ENCODE peak calls at places on chromosomes 6 and 20, in eight cellular contexts. One of them, this sample, is unnamed.

GRCh38 chr20:23596856-23597255 is 8.9 kb downstream of the CST9 start:
- DNase-seq in HL-60: no peak
- DNase-seq in fibroblast of lung: no peak
- DNase-seq in colonic mucosa: no peak
- DNase-seq in ovary: no peak
- DNase-seq in CD8-positive, alpha-beta T cell: no peak
- DNase-seq in brain microvascular endothelial cell: peak
- DNase-seq in Panc1: no peak
- DNase-seq in this sample: no peak

GRCh38 chr6:32847795-32848194 is 3.9 kb upstream of the PSMB8 start:
- DNase-seq in HL-60: no peak
- DNase-seq in fibroblast of lung: no peak
- DNase-seq in colonic mucosa: no peak
- DNase-seq in ovary: no peak
- DNase-seq in CD8-positive, alpha-beta T cell: no peak
- DNase-seq in brain microvascular endothelial cell: no peak
- DNase-seq in Panc1: no peak
- DNase-seq in this sample: no peak

GRCh38 chr6:4948781-4949450 is 54.9 kb downstream of the RPP40 start:
- DNase-seq in HL-60: no peak
- DNase-seq in fibroblast of lung: no peak
- DNase-seq in colonic mucosa: no peak
- DNase-seq in ovary: no peak
- DNase-seq in CD8-positive, alpha-beta T cell: no peak
- DNase-seq in brain microvascular endothelial cell: no peak
- DNase-seq in Panc1: no peak
- DNase-seq in this sample: no peak

GRCh38 chr6:22651731-22652130 is 82.4 kb downstream of the HDGFL1 start:
- DNase-seq in HL-60: no peak
- DNase-seq in fibroblast of lung: no peak
- DNase-seq in colonic mucosa: no peak
- DNase-seq in ovary: no peak
- DNase-seq in CD8-positive, alpha-beta T cell: no peak
- DNase-seq in brain microvascular endothelial cell: no peak
- DNase-seq in Panc1: no peak
- DNase-seq in this sample: no peak

GRCh38 chr6:37373822-37374514 is 20.2 kb downstream of the RNF8 start:
- DNase-seq in HL-60: no peak
- DNase-seq in fibroblast of lung: peak
- DNase-seq in colonic mucosa: no peak
- DNase-seq in ovary: no peak
- DNase-seq in CD8-positive, alpha-beta T cell: no peak
- DNase-seq in brain microvascular endothelial cell: no peak
- DNase-seq in Panc1: no peak
- DNase-seq in this sample: no peak

GRCh38 chr6:156582509-156582992 is 194.6 kb upstream of the ARID1B start:
- DNase-seq in HL-60: no peak
- DNase-seq in fibroblast of lung: no peak
- DNase-seq in colonic mucosa: no peak
- DNase-seq in ovary: no peak
- DNase-seq in CD8-positive, alpha-beta T cell: no peak
- DNase-seq in brain microvascular endothelial cell: no peak
- DNase-seq in Panc1: no peak
- DNase-seq in this sample: no peak

GRCh38 chr20:36407196-36407733 is 101.1 kb downstream of the DLGAP4 start:
- DNase-seq in HL-60: no peak
- DNase-seq in fibroblast of lung: no peak
- DNase-seq in colonic mucosa: no peak
- DNase-seq in ovary: no peak
- DNase-seq in CD8-positive, alpha-beta T cell: no peak
- DNase-seq in brain microvascular endothelial cell: peak
- DNase-seq in Panc1: no peak
- DNase-seq in this sample: no peak

GRCh38 chr20:25495189-25495824 is 87.8 kb downstream of the GINS1 start:
- DNase-seq in HL-60: no peak
- DNase-seq in fibroblast of lung: no peak
- DNase-seq in colonic mucosa: no peak
- DNase-seq in ovary: no peak
- DNase-seq in CD8-positive, alpha-beta T cell: no peak
- DNase-seq in brain microvascular endothelial cell: no peak
- DNase-seq in Panc1: no peak
- DNase-seq in this sample: peak

GRCh38 chr6:98039876-98040605 is 757.0 kb upstream of the MMS22L start:
- DNase-seq in HL-60: no peak
- DNase-seq in fibroblast of lung: peak
- DNase-seq in colonic mucosa: no peak
- DNase-seq in ovary: no peak
- DNase-seq in CD8-positive, alpha-beta T cell: no peak
- DNase-seq in brain microvascular endothelial cell: no peak
- DNase-seq in Panc1: no peak
- DNase-seq in this sample: no peak

GRCh38 chr6:1616556-1617463 is 7.1 kb downstream of the FOXC1 start:
- DNase-seq in HL-60: no peak
- DNase-seq in fibroblast of lung: no peak
- DNase-seq in colonic mucosa: no peak
- DNase-seq in ovary: no peak
- DNase-seq in CD8-positive, alpha-beta T cell: no peak
- DNase-seq in brain microvascular endothelial cell: no peak
- DNase-seq in Panc1: no peak
- DNase-seq in this sample: no peak

GRCh38 chr6:148351277-148351676 is 8.6 kb downstream of the SASH1 start:
- DNase-seq in HL-60: no peak
- DNase-seq in fibroblast of lung: no peak
- DNase-seq in colonic mucosa: no peak
- DNase-seq in ovary: no peak
- DNase-seq in CD8-positive, alpha-beta T cell: no peak
- DNase-seq in brain microvascular endothelial cell: no peak
- DNase-seq in Panc1: no peak
- DNase-seq in this sample: no peak

GRCh38 chr20:63297796-63298572 is 5.0 kb downstream of the COL20A1 start:
- DNase-seq in HL-60: no peak
- DNase-seq in fibroblast of lung: no peak
- DNase-seq in colonic mucosa: no peak
- DNase-seq in ovary: no peak
- DNase-seq in CD8-positive, alpha-beta T cell: no peak
- DNase-seq in brain microvascular endothelial cell: no peak
- DNase-seq in Panc1: no peak
- DNase-seq in this sample: no peak

GRCh38 chr6:34072727-34073126 is 73.2 kb downstream of the GRM4 start:
- DNase-seq in HL-60: no peak
- DNase-seq in fibroblast of lung: no peak
- DNase-seq in colonic mucosa: no peak
- DNase-seq in ovary: no peak
- DNase-seq in CD8-positive, alpha-beta T cell: no peak
- DNase-seq in brain microvascular endothelial cell: no peak
- DNase-seq in Panc1: no peak
- DNase-seq in this sample: no peak

DNA sequence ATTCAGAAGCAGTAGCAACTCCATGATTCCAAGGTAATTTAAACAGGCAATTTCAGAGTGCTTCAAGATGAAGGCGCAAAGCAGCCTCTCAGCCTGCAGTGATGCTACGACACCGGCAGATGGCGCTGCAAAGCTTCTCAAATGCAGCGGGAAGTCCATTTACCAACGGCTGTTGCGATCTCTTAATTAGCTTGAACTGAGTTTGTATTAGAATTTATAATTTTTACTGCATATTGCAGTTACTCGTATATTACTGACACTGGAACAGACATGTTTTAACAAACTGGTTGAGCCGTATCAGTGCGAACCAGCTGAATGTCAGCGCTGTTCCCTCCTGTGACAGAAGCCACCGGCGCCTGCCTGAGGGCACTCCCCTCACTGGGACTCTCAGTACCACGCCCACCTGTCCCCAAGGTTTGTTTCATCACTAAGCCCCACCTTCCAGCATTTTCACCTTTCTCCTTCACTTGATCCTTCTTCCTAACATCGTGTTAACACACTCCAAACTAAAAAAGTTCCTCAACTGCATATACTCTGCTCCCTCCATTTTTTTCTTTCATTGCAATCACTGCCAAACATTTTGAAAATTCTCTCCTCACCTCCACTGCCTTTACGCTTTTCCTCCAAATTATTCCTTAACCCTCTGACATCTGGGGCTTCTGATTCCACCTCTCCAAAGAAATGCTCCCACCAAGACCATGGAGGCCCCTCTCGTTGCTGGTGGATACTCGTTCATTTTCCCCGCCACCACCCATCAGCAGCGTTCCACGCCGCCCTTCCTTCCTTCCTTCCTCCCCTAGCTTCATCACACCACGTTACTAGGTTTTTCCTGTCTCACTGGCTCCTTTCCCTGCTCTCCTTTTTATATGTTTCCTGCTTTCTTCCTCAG is 14.5 kb downstream of the GNL1 start:
- DNase-seq in HL-60: peak
- DNase-seq in fibroblast of lung: peak
- DNase-seq in colonic mucosa: peak
- DNase-seq in ovary: peak
- DNase-seq in CD8-positive, alpha-beta T cell: peak
- DNase-seq in brain microvascular endothelial cell: peak
- DNase-seq in Panc1: peak
- DNase-seq in this sample: peak
- H3K4me3 ChIP-seq in HL-60: no peak
- H3K4me3 ChIP-seq in fibroblast of lung: peak
- H3K4me3 ChIP-seq in colonic mucosa: peak
- H3K4me3 ChIP-seq in ovary: peak
- H3K4me3 ChIP-seq in CD8-positive, alpha-beta T cell: peak
- H3K4me3 ChIP-seq in brain microvascular endothelial cell: peak
- H3K4me3 ChIP-seq in Panc1: peak
- H3K4me3 ChIP-seq in this sample: peak

GRCh38 chr6:11097476-11097875 is 3.8 kb downstream of the SMIM13 start:
- DNase-seq in HL-60: no peak
- DNase-seq in fibroblast of lung: no peak
- DNase-seq in colonic mucosa: no peak
- DNase-seq in ovary: no peak
- DNase-seq in CD8-positive, alpha-beta T cell: no peak
- DNase-seq in brain microvascular endothelial cell: no peak
- DNase-seq in Panc1: no peak
- DNase-seq in this sample: no peak
- H3K27ac ChIP-seq in HL-60: no peak
- H3K27ac ChIP-seq in fibroblast of lung: no peak
- H3K27ac ChIP-seq in colonic mucosa: no peak
- H3K27ac ChIP-seq in ovary: no peak
- H3K27ac ChIP-seq in CD8-positive, alpha-beta T cell: no peak
- H3K27ac ChIP-seq in brain microvascular endothelial cell: no peak
- H3K27ac ChIP-seq in Panc1: no peak
- H3K27ac ChIP-seq in this sample: no peak

DNA sequence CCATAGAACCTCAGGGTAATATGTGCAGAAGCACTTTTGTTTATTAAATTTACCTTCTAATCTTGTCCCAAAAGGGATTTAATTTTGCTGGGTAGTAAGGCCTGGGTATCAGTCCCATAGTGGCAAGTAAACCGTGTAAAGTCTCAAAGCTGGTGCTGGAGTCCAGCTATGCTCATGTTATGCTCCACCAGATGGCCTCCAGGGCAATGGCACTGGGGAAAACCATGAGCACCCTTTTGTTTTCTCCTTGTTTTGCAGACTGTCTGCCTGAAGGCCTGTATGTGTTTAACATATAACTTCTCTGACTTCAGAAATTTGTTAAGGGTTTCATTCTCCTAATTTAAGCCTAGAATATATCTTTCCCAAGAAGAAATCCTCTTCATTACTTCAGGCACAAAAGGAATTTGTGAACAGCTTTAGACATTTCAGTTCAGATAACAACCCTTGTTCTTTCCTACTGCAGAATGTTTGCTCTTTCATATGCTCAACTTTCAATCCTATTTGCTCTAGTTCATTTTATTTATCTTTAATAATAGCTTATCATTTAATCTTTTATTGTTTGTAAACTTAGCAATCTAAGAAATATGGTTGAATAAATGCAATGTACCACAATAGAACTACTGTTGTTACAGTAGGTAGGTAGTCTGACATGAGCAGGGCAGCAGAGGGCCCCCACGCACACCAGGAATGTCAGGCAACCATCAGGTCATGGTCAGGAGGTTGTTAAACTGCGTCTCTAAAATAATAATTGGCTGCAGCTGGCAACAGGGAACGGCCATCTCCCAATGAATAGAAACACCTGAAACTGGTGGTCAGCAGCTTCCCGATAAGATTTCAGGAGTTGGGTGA is 162.8 kb downstream of the TENT5A start:
- DNase-seq in HL-60: no peak
- DNase-seq in fibroblast of lung: no peak
- DNase-seq in colonic mucosa: no peak
- DNase-seq in ovary: no peak
- DNase-seq in CD8-positive, alpha-beta T cell: no peak
- DNase-seq in brain microvascular endothelial cell: no peak
- DNase-seq in Panc1: no peak
- DNase-seq in this sample: no peak
- TF ChIP-seq CTCF in HL-60: no peak
- TF ChIP-seq CTCF in fibroblast of lung: no peak
- TF ChIP-seq CTCF in colonic mucosa: no peak
- TF ChIP-seq CTCF in ovary: no peak
- TF ChIP-seq CTCF in CD8-positive, alpha-beta T cell: no peak
- TF ChIP-seq CTCF in brain microvascular endothelial cell: peak
- TF ChIP-seq CTCF in Panc1: no peak
- TF ChIP-seq CTCF in this sample: no peak

GRCh38 chr20:2798095-2798805 is 2.2 kb downstream of the CPXM1 start:
- DNase-seq in HL-60: no peak
- DNase-seq in fibroblast of lung: no peak
- DNase-seq in colonic mucosa: no peak
- DNase-seq in ovary: no peak
- DNase-seq in CD8-positive, alpha-beta T cell: no peak
- DNase-seq in brain microvascular endothelial cell: no peak
- DNase-seq in Panc1: no peak
- DNase-seq in this sample: no peak

GRCh38 chr20:2799688-2800589 is 488 bp downstream of the CPXM1 start:
- DNase-seq in HL-60: peak
- DNase-seq in fibroblast of lung: peak
- DNase-seq in colonic mucosa: no peak
- DNase-seq in ovary: no peak
- DNase-seq in CD8-positive, alpha-beta T cell: no peak
- DNase-seq in brain microvascular endothelial cell: no peak
- DNase-seq in Panc1: no peak
- DNase-seq in this sample: no peak

GRCh38 chr20:2798814-2799213 is 1.6 kb downstream of the CPXM1 start:
- DNase-seq in HL-60: no peak
- DNase-seq in fibroblast of lung: no peak
- DNase-seq in colonic mucosa: no peak
- DNase-seq in ovary: no peak
- DNase-seq in CD8-positive, alpha-beta T cell: no peak
- DNase-seq in brain microvascular endothelial cell: no peak
- DNase-seq in Panc1: no peak
- DNase-seq in this sample: no peak

GRCh38 chr20:2800590-2801458 is at the start of gene CPXM1:
- DNase-seq in HL-60: peak
- DNase-seq in fibroblast of lung: no peak
- DNase-seq in colonic mucosa: no peak
- DNase-seq in ovary: no peak
- DNase-seq in CD8-positive, alpha-beta T cell: no peak
- DNase-seq in brain microvascular endothelial cell: no peak
- DNase-seq in Panc1: no peak
- DNase-seq in this sample: no peak

DNA sequence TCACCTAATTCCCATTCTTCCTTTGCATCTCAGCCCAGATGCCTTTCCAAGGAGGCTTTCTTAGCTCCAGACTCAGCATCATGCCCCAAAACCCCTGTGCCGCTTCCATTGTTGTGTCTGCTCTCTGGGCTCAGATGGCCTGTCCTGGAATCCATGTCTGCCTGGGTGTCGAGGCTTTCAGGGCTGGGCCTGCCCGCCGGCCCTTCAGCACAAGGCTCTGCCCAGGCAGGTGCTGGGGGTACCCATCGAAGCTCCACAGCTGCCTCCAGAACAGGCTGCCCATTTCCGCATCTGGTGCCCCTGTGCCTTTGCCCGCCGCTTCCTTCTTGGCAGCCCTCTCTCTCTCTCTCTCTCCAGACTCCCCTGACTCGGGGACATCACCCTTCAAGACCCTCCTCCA is 1.2 kb downstream of the CPXM1 start:
- DNase-seq in HL-60: no peak
- DNase-seq in fibroblast of lung: no peak
- DNase-seq in colonic mucosa: no peak
- DNase-seq in ovary: no peak
- DNase-seq in CD8-positive, alpha-beta T cell: no peak
- DNase-seq in brain microvascular endothelial cell: no peak
- DNase-seq in Panc1: no peak
- DNase-seq in this sample: no peak
- H3K4me3 ChIP-seq in HL-60: no peak
- H3K4me3 ChIP-seq in fibroblast of lung: peak
- H3K4me3 ChIP-seq in colonic mucosa: no peak
- H3K4me3 ChIP-seq in ovary: peak
- H3K4me3 ChIP-seq in CD8-positive, alpha-beta T cell: peak
- H3K4me3 ChIP-seq in brain microvascular endothelial cell: peak
- H3K4me3 ChIP-seq in Panc1: no peak
- H3K4me3 ChIP-seq in this sample: peak

This sample was measured in dorsolateral prefrontal cortex.